ENCODE peak calls at places on chromosomes 7 and 10, in five cellular contexts. Q is fibroblast of lung, L is astrocyte, A is sigmoid colon, U is mucosa of descending colon. B is an unnamed sample.

GRCh38 chr10:132107947-132108877 is 42.5 kb downstream of the JAKMIP3 start:
- DNase-seq in A (peak), Q (no peak), L (no peak), U (no peak), B (no peak)

GRCh38 chr7:1502845-1503244 is 1.3 kb downstream of the INTS1 start:
- DNase-seq in A (no peak), Q (no peak), L (no peak), U (peak), B (no peak)

GRCh38 chr10:34918060-34918840 is 103.2 kb upstream of the PARD3 start:
- DNase-seq in U (no peak), A (no peak), L (no peak), Q (no peak), B (no peak)

GRCh38 chr7:48089415-48089975 is 430 bp downstream of the UPP1 start:
- DNase-seq in A (peak), Q (peak), L (no peak), U (no peak), B (peak)

GRCh38 chr7:105691029-105691691 is 109.9 kb upstream of the EFCAB10 start:
- DNase-seq in L (no peak), A (no peak), Q (peak), U (no peak), B (peak)

GRCh38 chr10:32055478-32056135 is 618 bp downstream of the KIF5B start:
- DNase-seq in A (peak), L (peak), Q (peak), U (peak), B (peak)

GRCh38 chr7:17299477-17299991 is 1.1 kb downstream of the AHR start:
- DNase-seq in L (no peak), A (no peak), U (no peak), Q (peak), B (peak)

GRCh38 chr10:12588091-12588850 is 238.9 kb downstream of the CAMK1D start:
- DNase-seq in Q (peak), L (peak), U (no peak), A (peak), B (peak)

GRCh38 chr7:7424151-7424873 is 111.4 kb downstream of the COL28A1 start:
- DNase-seq in A (peak), U (no peak), L (peak), Q (peak), B (peak)

GRCh38 chr7:6495597-6496262 is 48.0 kb upstream of the DAGLB start:
- DNase-seq in U (no peak), A (no peak), L (no peak), Q (peak), B (peak)

GRCh38 chr10:35765039-35765662 is 123.1 kb upstream of the FZD8 start:
- DNase-seq in Q (peak), L (no peak), A (no peak), U (peak), B (no peak)

GRCh38 chr7:91517408-91517807 is 253.2 kb downstream of the FZD1 start:
- DNase-seq in U (no peak), A (no peak), L (peak), Q (peak), B (no peak)

GRCh38 chr10:98028168-98028770 is 2.2 kb downstream of the CRTAC1 start:
- DNase-seq in L (no peak), Q (peak), U (no peak), A (no peak), B (peak)

GRCh38 chr10:49498465-49498864 is 40.5 kb downstream of the ERCC6 start:
- DNase-seq in L (no peak), U (no peak), A (no peak), Q (no peak), B (peak)

GRCh38 chr7:125934965-125935364 is 1005.3 kb upstream of the POT1 start:
- DNase-seq in A (no peak), U (no peak), L (no peak), Q (peak), B (no peak)

GRCh38 chr10:29105516-29106215 is 183.2 kb upstream of the LYZL1 start:
- DNase-seq in U (no peak), L (peak), Q (peak), A (no peak), B (peak)

GRCh38 chr10:104045151-104046089 is 40.3 kb downstream of the COL17A1 start:
- DNase-seq in U (no peak), Q (peak), L (peak), A (no peak), B (peak)

GRCh38 chr7:157404845-157405481 is 68.2 kb downstream of the DNAJB6 start:
- DNase-seq in L (peak), A (peak), U (no peak), Q (peak), B (peak)

GRCh38 chr7:101597941-101598340 is 31.2 kb downstream of the MYL10 start:
- DNase-seq in Q (no peak), A (no peak), U (no peak), L (no peak), B (no peak)

GRCh38 chr7:154931906-154932305 is 71.0 kb downstream of the PAXIP1 start:
- DNase-seq in A (no peak), U (no peak), Q (peak), L (peak), B (peak)

GRCh38 chr10:64148597-64148996 is 627.4 kb downstream of the REEP3 start:
- DNase-seq in L (no peak), A (no peak), Q (no peak), U (no peak), B (no peak)

GRCh38 chr7:93889261-93889660 is 1.3 kb downstream of the TFPI2 start:
- DNase-seq in U (no peak), L (peak), Q (peak), A (no peak), B (peak)

GRCh38 chr10:128062331-128062730 is 63.9 kb downstream of the MKI67 start:
- DNase-seq in A (no peak), L (no peak), Q (no peak), U (no peak), B (no peak)

GRCh38 chr7:143126146-143126545 is 5.7 kb upstream of the PIP start:
- DNase-seq in A (no peak), Q (no peak), L (no peak), U (no peak), B (peak)

GRCh38 chr10:61795551-61795950 is 105.9 kb upstream of the ARID5B start:
- DNase-seq in L (no peak), A (no peak), Q (no peak), U (no peak), B (no peak)

GRCh38 chr10:31822616-31823318 is 105.9 kb downstream of the ARHGAP12 start:
- DNase-seq in L (no peak), A (no peak), U (no peak), Q (no peak), B (no peak)

GRCh38 chr7:23018747-23019146 is 4.8 kb upstream of the HYCC1 start:
- DNase-seq in Q (peak), A (no peak), U (no peak), L (no peak), B (peak)

GRCh38 chr10:118792501-118792900 is 37.7 kb upstream of the CACUL1 start:
- DNase-seq in U (no peak), Q (peak), L (peak), A (no peak), B (no peak)

GRCh38 chr10:3776796-3777571 is 8.0 kb downstream of the KLF6 start:
- DNase-seq in U (peak), A (peak), L (peak), Q (peak), B (peak)

GRCh38 chr7:112410087-112410486 is 40.2 kb upstream of the IFRD1 start:
- DNase-seq in Q (no peak), L (no peak), A (no peak), U (no peak), B (peak)

GRCh38 chr10:4093438-4093837 is 308.4 kb upstream of the KLF6 start:
- DNase-seq in A (no peak), L (no peak), U (no peak), Q (peak), B (no peak)

GRCh38 chr7:151715661-151716338 is 161.1 kb downstream of the PRKAG2 start:
- DNase-seq in A (no peak), U (peak), L (no peak), Q (no peak), B (no peak)

GRCh38 chr7:127347567-127348246 is 44.8 kb downstream of the ZNF800 start:
- DNase-seq in U (peak), A (peak), Q (peak), L (peak), B (peak)

GRCh38 chr10:123156091-123156490 is 1.9 kb downstream of the BUB3 start:
- DNase-seq in A (no peak), L (peak), Q (peak), U (no peak), B (peak)
- H3K4me3 ChIP-seq in A (no peak), L (peak), Q (peak), U (no peak), B (peak)

DNA sequence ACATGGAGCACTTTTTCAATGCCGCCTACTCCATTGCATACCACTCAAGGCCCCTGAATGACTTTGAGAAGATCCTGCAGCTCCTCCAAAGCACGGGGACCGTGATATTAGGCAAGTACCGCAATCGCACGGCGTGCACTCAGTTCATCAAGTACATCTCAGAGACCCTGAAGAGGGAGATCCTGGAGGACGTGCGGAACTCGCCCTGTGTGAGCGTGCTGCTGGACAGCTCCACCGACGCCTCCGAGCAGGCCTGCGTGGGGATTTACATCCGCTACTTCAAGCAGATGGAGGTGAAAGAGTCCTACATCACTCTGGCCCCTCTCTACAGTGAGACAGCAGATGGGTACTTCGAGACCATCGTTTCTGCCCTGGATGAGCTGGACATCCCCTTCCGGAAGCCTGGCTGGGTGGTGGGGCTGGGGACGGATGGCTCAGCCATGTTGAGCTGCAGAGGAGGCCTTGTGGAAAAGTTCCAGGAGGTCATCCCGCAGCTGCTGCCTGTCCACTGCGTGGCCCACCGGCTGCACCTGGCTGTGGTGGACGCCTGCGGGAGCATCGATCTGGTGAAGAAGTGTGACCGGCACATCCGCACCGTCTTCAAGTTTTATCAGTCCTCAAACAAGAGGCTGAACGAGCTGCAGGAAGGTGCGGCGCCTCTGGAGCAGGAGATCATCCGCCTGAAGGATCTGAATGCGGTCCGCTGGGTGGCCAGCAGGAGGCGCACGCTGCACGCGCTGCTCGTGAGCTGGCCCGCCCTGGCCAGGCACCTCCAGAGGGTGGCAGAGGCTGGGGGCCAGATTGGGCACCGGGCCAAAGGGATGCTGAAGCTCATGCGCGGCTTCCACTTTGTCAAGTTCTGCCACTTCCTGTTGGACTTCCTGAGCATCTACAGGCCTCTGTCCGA is 12.7 kb upstream of the ATP6V0E2 start:
- DNase-seq in L (no peak), Q (no peak), A (no peak), U (no peak), B (no peak)
- TF ChIP-seq CTCF in L (no peak), Q (peak), A (no peak), U (no peak), B (peak)

GRCh38 chr7:13989138-13989943 is at the start of gene ETV1:
- DNase-seq in U (peak), Q (peak), A (peak), L (peak), B (peak)

GRCh38 chr7:13989944-13990295 is 454 bp upstream of the ETV1 start:
- DNase-seq in Q (no peak), A (no peak), L (no peak), U (no peak), B (no peak)

GRCh38 chr7:13987395-13987794 is 2.1 kb downstream of the ETV1 start:
- DNase-seq in L (peak), A (no peak), U (no peak), Q (peak), B (no peak)

GRCh38 chr7:13988011-13988410 is 1.5 kb downstream of the ETV1 start:
- DNase-seq in U (no peak), L (peak), Q (peak), A (no peak), B (peak)

DNA sequence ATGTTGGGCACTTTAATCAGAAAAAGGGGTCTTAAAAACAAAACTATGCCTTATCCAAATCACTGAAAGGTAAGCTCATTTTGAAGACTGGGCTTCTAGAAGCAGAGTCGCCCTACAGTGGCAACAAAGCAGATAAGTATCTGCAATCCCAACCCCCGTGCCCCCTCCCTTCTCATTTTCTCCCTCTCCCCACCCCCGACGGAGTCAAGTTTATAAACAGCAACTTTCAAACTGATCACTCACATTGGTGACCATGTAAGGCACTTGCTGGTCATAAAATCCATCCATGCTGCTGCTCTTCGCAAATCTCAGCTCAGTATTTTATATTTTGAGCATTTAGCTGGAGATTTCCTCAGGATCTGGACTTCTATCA is 715 bp downstream of the ETV1 start:
- DNase-seq in A (no peak), L (peak), Q (peak), U (peak), B (peak)
- H3K4me3 ChIP-seq in A (peak), L (peak), Q (peak), U (no peak), B (peak)

GRCh38 chr7:119630570-119630969 is 642.4 kb upstream of the KCND2 start:
- DNase-seq in L (no peak), Q (no peak), A (no peak), U (no peak), B (no peak)
- TF ChIP-seq CTCF in L (no peak), Q (no peak), A (no peak), U (no peak), B (no peak)

GRCh38 chr10:110960333-110960712 is 40.9 kb downstream of the SHOC2 start:
- DNase-seq in A (no peak), U (no peak), L (no peak), Q (no peak), B (no peak)
- H3K4me3 ChIP-seq in A (no peak), U (no peak), L (no peak), Q (no peak), B (no peak)

B was measured in foreskin fibroblast.